ENCODE peak calls at places on chromosome 2, in four cellular contexts. One of them, this sample, is unnamed.

GRCh38 chr2:104736026-104736425 is 117.9 kb upstream of the POU3F3 start:
- DNase-seq in HT1080: peak; percentile 63
- DNase-seq in pancreas: no peak
- DNase-seq in GDM1: no peak
- DNase-seq in this sample: no peak

GRCh38 chr2:214322662-214323061 is 88.2 kb upstream of the VWC2L start:
- DNase-seq in HT1080: peak; percentile 52
- DNase-seq in pancreas: no peak
- DNase-seq in GDM1: no peak
- DNase-seq in this sample: no peak

GRCh38 chr2:2253139-2254016 is 77.7 kb downstream of the MYT1L start:
- DNase-seq in HT1080: no peak
- DNase-seq in pancreas: no peak
- DNase-seq in GDM1: no peak
- DNase-seq in this sample: no peak

GRCh38 chr2:204282525-204282924 is 262.8 kb upstream of the PARD3B start:
- DNase-seq in HT1080: peak; percentile 51
- DNase-seq in GDM1: no peak
- DNase-seq in pancreas: no peak
- DNase-seq in this sample: peak; percentile 2

GRCh38 chr2:100832885-100833284 is 12.9 kb downstream of the NPAS2 start:
- DNase-seq in pancreas: no peak
- DNase-seq in HT1080: no peak
- DNase-seq in GDM1: no peak
- DNase-seq in this sample: no peak

GRCh38 chr2:30714811-30715709 is 92.2 kb downstream of the CAPN13 start:
- DNase-seq in pancreas: no peak
- DNase-seq in GDM1: peak; percentile 17
- DNase-seq in HT1080: peak; percentile 37
- DNase-seq in this sample: peak; percentile 33

GRCh38 chr2:239246723-239247122 is 154.1 kb downstream of the HDAC4 start:
- DNase-seq in HT1080: no peak
- DNase-seq in pancreas: peak; percentile 66
- DNase-seq in GDM1: no peak
- DNase-seq in this sample: no peak

GRCh38 chr2:188293601-188294482 is 2.2 kb downstream of the GULP1 start:
- DNase-seq in GDM1: no peak
- DNase-seq in HT1080: peak; percentile 74
- DNase-seq in pancreas: peak; percentile 78
- DNase-seq in this sample: peak; percentile 84

This sample was measured in mesenchymal stem cell.